ENCODE peak calls at places on chromosomes 3 and 15, in six cellular contexts. R, P, W, I, Q and A are unnamed samples.

GRCh38 chr15:78075490-78076230 is 1.9 kb downstream of the TBC1D2B start:
- DNase-seq in R (peak; percentile 62), P (peak; percentile 80), W (no peak), I (no peak), Q (no peak), A (peak; percentile 74)

GRCh38 chr3:114623420-114624046 is 329.7 kb downstream of the TIGIT start:
- DNase-seq in R (no peak), P (no peak), W (no peak), I (no peak), Q (no peak), A (no peak)

GRCh38 chr3:16467368-16467767 is 46.1 kb downstream of the RFTN1 start:
- DNase-seq in R (no peak), P (no peak), W (no peak), I (no peak), Q (no peak), A (no peak)

GRCh38 chr15:85104584-85104983 is 122.9 kb downstream of the PDE8A start:
- DNase-seq in R (no peak), P (no peak), W (no peak), I (no peak), Q (no peak), A (no peak)

GRCh38 chr3:13628841-13629551 is 80.1 kb downstream of the FBLN2 start:
- DNase-seq in R (no peak), P (no peak), W (no peak), I (no peak), Q (no peak), A (no peak)

GRCh38 chr15:81642451-81642990 is 268.5 kb upstream of the TMC3 start:
- DNase-seq in R (no peak), P (no peak), W (no peak), I (no peak), Q (no peak), A (no peak)

GRCh38 chr3:169148448-169149348 is 514.8 kb downstream of the MECOM start:
- DNase-seq in R (no peak), P (no peak), W (no peak), I (no peak), Q (no peak), A (no peak)

GRCh38 chr3:4688411-4688810 is 195.3 kb downstream of the ITPR1 start:
- DNase-seq in R (no peak), P (no peak), W (no peak), I (no peak), Q (no peak), A (no peak)

GRCh38 chr15:95626501-95627361 is 703.8 kb upstream of the NR2F2 start:
- DNase-seq in R (no peak), P (no peak), W (no peak), I (no peak), Q (no peak), A (no peak)

GRCh38 chr3:8420613-8421012 is 81.0 kb upstream of the LMCD1 start:
- DNase-seq in R (no peak), P (no peak), W (no peak), I (no peak), Q (no peak), A (no peak)

GRCh38 chr3:159761377-159761776 is 227.3 kb upstream of the IL12A start:
- DNase-seq in R (no peak), P (no peak), W (peak; percentile 28), I (no peak), Q (no peak), A (no peak)

GRCh38 chr3:16945330-16945729 is 60.6 kb downstream of the PLCL2 start:
- DNase-seq in R (no peak), P (no peak), W (no peak), I (no peak), Q (no peak), A (no peak)

GRCh38 chr3:96209703-96210102 is 604.7 kb upstream of the EPHA6 start:
- DNase-seq in R (no peak), P (no peak), W (no peak), I (no peak), Q (no peak), A (no peak)

GRCh38 chr15:35089556-35089955 is 4.5 kb upstream of the NANOGP8 start:
- DNase-seq in R (no peak), P (no peak), W (no peak), I (no peak), Q (no peak), A (no peak)

GRCh38 chr3:195106418-195106906 is 164.5 kb downstream of the XXYLT1 start:
- DNase-seq in R (peak; percentile 68), P (peak; percentile 84), W (no peak), I (peak; percentile 74), Q (peak; percentile 39), A (no peak)

GRCh38 chr3:59783468-59783988 is 733.7 kb upstream of the CFAP20DC start:
- DNase-seq in R (no peak), P (no peak), W (no peak), I (no peak), Q (no peak), A (no peak)

GRCh38 chr3:128613083-128613829 is 37.4 kb downstream of the RPN1 start:
- DNase-seq in R (no peak), P (no peak), W (no peak), I (no peak), Q (no peak), A (no peak)

GRCh38 chr3:134317106-134317947 is 56.9 kb downstream of the AMOTL2 start:
- DNase-seq in R (no peak), P (peak; percentile 60), W (no peak), I (no peak), Q (no peak), A (no peak)

GRCh38 chr3:97872209-97873042 is 50.6 kb downstream of the CRYBG3 start:
- DNase-seq in R (no peak), P (no peak), W (peak; percentile 92), I (no peak), Q (no peak), A (peak; percentile 44)

GRCh38 chr3:110813541-110813940 is 258.1 kb upstream of the NECTIN3 start:
- DNase-seq in R (no peak), P (no peak), W (no peak), I (no peak), Q (no peak), A (no peak)

GRCh38 chr3:183817639-183818038 is 7.7 kb downstream of the MAP6D1 start:
- DNase-seq in R (no peak), P (no peak), W (no peak), I (no peak), Q (no peak), A (no peak)

GRCh38 chr15:89864958-89865739 is 28.6 kb downstream of the AP3S2 start:
- DNase-seq in R (no peak), P (no peak), W (no peak), I (no peak), Q (no peak), A (no peak)

GRCh38 chr3:17258823-17259436 is 374.2 kb downstream of the PLCL2 start:
- DNase-seq in R (no peak), P (no peak), W (no peak), I (no peak), Q (peak; percentile 28), A (no peak)

GRCh38 chr3:66394261-66395249 is 106.3 kb downstream of the LRIG1 start:
- DNase-seq in R (no peak), P (peak; percentile 72), W (no peak), I (no peak), Q (no peak), A (no peak)

GRCh38 chr15:100334015-100334414 is 7.8 kb downstream of the ADAMTS17 start:
- DNase-seq in R (no peak), P (no peak), W (no peak), I (no peak), Q (no peak), A (no peak)

GRCh38 chr3:115790759-115791158 is 167.4 kb downstream of the GAP43 start:
- DNase-seq in R (no peak), P (peak; percentile 95), W (peak; percentile 80), I (no peak), Q (peak; percentile 94), A (peak; percentile 98)

GRCh38 chr3:127035672-127036071 is 52.8 kb downstream of the PLXNA1 start:
- DNase-seq in R (peak; percentile 88), P (no peak), W (peak; percentile 8), I (no peak), Q (peak; percentile 33), A (peak; percentile 84)

GRCh38 chr15:89428246-89428645 is 68.1 kb downstream of the RHCG start:
- DNase-seq in R (no peak), P (no peak), W (no peak), I (no peak), Q (no peak), A (no peak)

GRCh38 chr3:156764761-156765160 is 61.4 kb upstream of the LEKR1 start:
- DNase-seq in R (no peak), P (no peak), W (no peak), I (no peak), Q (no peak), A (no peak)

GRCh38 chr3:66107855-66108254 is 69.1 kb upstream of the MAGI1 start:
- DNase-seq in R (no peak), P (no peak), W (peak; percentile 48), I (no peak), Q (no peak), A (no peak)

GRCh38 chr15:70210538-70210937 is 112.8 kb upstream of the TLE3 start:
- DNase-seq in R (no peak), P (no peak), W (no peak), I (no peak), Q (no peak), A (no peak)

GRCh38 chr15:57395292-57395691 is 19.0 kb downstream of the CGNL1 start:
- DNase-seq in R (no peak), P (peak; percentile 81), W (peak; percentile 56), I (no peak), Q (no peak), A (peak; percentile 100)

GRCh38 chr3:160637081-160637480 is 39.9 kb upstream of the ARL14 start:
- DNase-seq in R (no peak), P (no peak), W (no peak), I (no peak), Q (no peak), A (no peak)

GRCh38 chr3:61381745-61382392 is 130.6 kb upstream of the FHIT start:
- DNase-seq in R (no peak), P (no peak), W (no peak), I (no peak), Q (peak; percentile 7), A (no peak)